ENCODE peak calls at places on chromosomes 13 and 19, in ten cellular contexts. One of them, this sample, is unnamed.

GRCh38 chr19:29680447-29680846 is 15.2 kb downstream of the PLEKHF1 start:
- DNase-seq in endothelial cell of umbilical vein: no peak
- DNase-seq in lung: no peak
- DNase-seq in uterus: no peak
- DNase-seq in cardiac muscle cell: no peak
- DNase-seq in PC-3: no peak
- DNase-seq in mucosa of descending colon: peak; percentile 78
- DNase-seq in tibial nerve: no peak
- DNase-seq in CD8-positive, alpha-beta memory T cell: peak; percentile 79
- DNase-seq in CD4-positive, alpha-beta memory T cell: peak; percentile 81
- DNase-seq in this sample: peak; percentile 75

GRCh38 chr13:79382545-79383275 is 23.3 kb downstream of the RBM26 start:
- DNase-seq in endothelial cell of umbilical vein: peak; percentile 35
- DNase-seq in lung: no peak
- DNase-seq in uterus: no peak
- DNase-seq in cardiac muscle cell: no peak
- DNase-seq in PC-3: peak; percentile 67
- DNase-seq in mucosa of descending colon: no peak
- DNase-seq in tibial nerve: no peak
- DNase-seq in CD8-positive, alpha-beta memory T cell: no peak
- DNase-seq in CD4-positive, alpha-beta memory T cell: no peak
- DNase-seq in this sample: no peak

GRCh38 chr19:50835785-50836542 is 2.6 kb upstream of the KLK15 start:
- DNase-seq in endothelial cell of umbilical vein: peak; percentile 72
- DNase-seq in lung: peak; percentile 64
- DNase-seq in uterus: no peak
- DNase-seq in cardiac muscle cell: peak; percentile 67
- DNase-seq in PC-3: peak; percentile 62
- DNase-seq in mucosa of descending colon: peak; percentile 95
- DNase-seq in tibial nerve: peak; percentile 54
- DNase-seq in CD8-positive, alpha-beta memory T cell: peak; percentile 42
- DNase-seq in CD4-positive, alpha-beta memory T cell: peak; percentile 43
- DNase-seq in this sample: peak; percentile 42

GRCh38 chr19:5121286-5122120 is 152.6 kb downstream of the KDM4B start:
- DNase-seq in endothelial cell of umbilical vein: no peak
- DNase-seq in lung: no peak
- DNase-seq in uterus: no peak
- DNase-seq in cardiac muscle cell: no peak
- DNase-seq in PC-3: no peak
- DNase-seq in mucosa of descending colon: no peak
- DNase-seq in tibial nerve: no peak
- DNase-seq in CD8-positive, alpha-beta memory T cell: no peak
- DNase-seq in CD4-positive, alpha-beta memory T cell: no peak
- DNase-seq in this sample: no peak

GRCh38 chr13:48801255-48801654 is 147.5 kb downstream of the CYSLTR2 start:
- DNase-seq in endothelial cell of umbilical vein: no peak
- DNase-seq in lung: no peak
- DNase-seq in uterus: no peak
- DNase-seq in cardiac muscle cell: no peak
- DNase-seq in PC-3: no peak
- DNase-seq in mucosa of descending colon: no peak
- DNase-seq in tibial nerve: no peak
- DNase-seq in CD8-positive, alpha-beta memory T cell: no peak
- DNase-seq in CD4-positive, alpha-beta memory T cell: no peak
- DNase-seq in this sample: no peak

GRCh38 chr13:114097893-114098688 is 34.3 kb downstream of the RASA3 start:
- DNase-seq in endothelial cell of umbilical vein: no peak
- DNase-seq in lung: no peak
- DNase-seq in uterus: peak; percentile 13
- DNase-seq in cardiac muscle cell: no peak
- DNase-seq in PC-3: no peak
- DNase-seq in mucosa of descending colon: peak; percentile 17
- DNase-seq in tibial nerve: no peak
- DNase-seq in CD8-positive, alpha-beta memory T cell: no peak
- DNase-seq in CD4-positive, alpha-beta memory T cell: no peak
- DNase-seq in this sample: peak; percentile 4

GRCh38 chr19:41708481-41708880 is at the start of gene CEACAM5:
- DNase-seq in endothelial cell of umbilical vein: no peak
- DNase-seq in lung: no peak
- DNase-seq in uterus: no peak
- DNase-seq in cardiac muscle cell: no peak
- DNase-seq in PC-3: no peak
- DNase-seq in mucosa of descending colon: peak; percentile 76
- DNase-seq in tibial nerve: no peak
- DNase-seq in CD8-positive, alpha-beta memory T cell: no peak
- DNase-seq in CD4-positive, alpha-beta memory T cell: no peak
- DNase-seq in this sample: no peak

GRCh38 chr13:30159446-30159839 is 147.9 kb downstream of the KATNAL1 start:
- DNase-seq in endothelial cell of umbilical vein: no peak
- DNase-seq in lung: no peak
- DNase-seq in uterus: no peak
- DNase-seq in cardiac muscle cell: peak; percentile 55
- DNase-seq in PC-3: peak; percentile 22
- DNase-seq in mucosa of descending colon: no peak
- DNase-seq in tibial nerve: no peak
- DNase-seq in CD8-positive, alpha-beta memory T cell: no peak
- DNase-seq in CD4-positive, alpha-beta memory T cell: no peak
- DNase-seq in this sample: no peak

GRCh38 chr13:104057851-104058250 is 991.6 kb upstream of the SLC10A2 start:
- DNase-seq in endothelial cell of umbilical vein: peak; percentile 10
- DNase-seq in lung: no peak
- DNase-seq in uterus: no peak
- DNase-seq in cardiac muscle cell: no peak
- DNase-seq in PC-3: peak; percentile 14
- DNase-seq in mucosa of descending colon: no peak
- DNase-seq in tibial nerve: no peak
- DNase-seq in CD8-positive, alpha-beta memory T cell: no peak
- DNase-seq in CD4-positive, alpha-beta memory T cell: no peak
- DNase-seq in this sample: no peak
- H3K9me3 ChIP-seq in endothelial cell of umbilical vein: no peaks in the 10 kb centered on the region
- H3K9me3 ChIP-seq in lung: no peaks in the 10 kb centered on the region
- H3K9me3 ChIP-seq in uterus: no peaks in the 10 kb centered on the region
- H3K9me3 ChIP-seq in cardiac muscle cell: no peaks in the 10 kb centered on the region
- H3K9me3 ChIP-seq in PC-3: no peaks in the 10 kb centered on the region
- H3K9me3 ChIP-seq in mucosa of descending colon: no peaks in the 10 kb centered on the region
- H3K9me3 ChIP-seq in tibial nerve: no peaks in the 10 kb centered on the region
- H3K9me3 ChIP-seq in CD8-positive, alpha-beta memory T cell: no peaks in the 10 kb centered on the region
- H3K9me3 ChIP-seq in CD4-positive, alpha-beta memory T cell: no peaks in the 10 kb centered on the region
- H3K9me3 ChIP-seq in this sample: no peaks in the 10 kb centered on the region

DNA sequence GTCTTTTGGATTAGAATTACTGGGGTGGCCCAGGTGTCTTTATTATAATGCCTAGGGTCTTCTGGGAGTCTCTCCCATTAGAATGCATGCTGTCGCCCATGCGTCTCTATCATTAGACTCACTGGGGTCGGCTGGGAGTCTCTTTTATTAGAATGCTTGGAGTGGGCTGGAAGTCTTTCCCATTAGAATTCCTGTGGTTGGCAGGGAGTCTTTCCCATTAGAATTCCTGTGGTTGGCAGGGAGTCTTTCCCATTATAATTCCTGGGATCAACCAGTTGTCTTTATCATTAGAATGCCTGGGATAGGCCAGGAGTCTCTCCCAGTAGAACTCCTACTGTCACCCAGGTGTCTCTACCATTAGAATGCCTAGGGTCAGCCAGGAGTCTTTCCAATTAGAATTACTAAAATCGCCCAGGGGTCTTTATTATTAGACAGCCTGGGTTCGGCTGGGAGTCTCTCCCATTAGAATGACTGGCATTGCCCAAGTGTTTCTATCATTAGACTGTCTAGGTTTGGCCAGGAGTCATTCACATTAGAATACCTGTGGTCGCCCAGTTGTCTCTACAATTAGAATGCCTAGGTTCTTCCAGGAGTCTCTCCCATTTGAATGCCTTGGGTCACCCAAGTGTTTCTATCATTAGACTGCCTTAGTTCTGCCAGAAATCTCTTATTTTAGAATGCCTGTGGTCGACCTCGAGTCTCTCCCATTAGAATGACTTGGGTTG is 1558.5 kb downstream of the UQCRFS1 start:
- DNase-seq in endothelial cell of umbilical vein: no peak
- DNase-seq in lung: no peak
- DNase-seq in uterus: no peak
- DNase-seq in cardiac muscle cell: no peak
- DNase-seq in PC-3: no peak
- DNase-seq in mucosa of descending colon: no peak
- DNase-seq in tibial nerve: no peak
- DNase-seq in CD8-positive, alpha-beta memory T cell: no peak
- DNase-seq in CD4-positive, alpha-beta memory T cell: no peak
- DNase-seq in this sample: no peak
- H3K9me3 ChIP-seq in endothelial cell of umbilical vein: no peaks in the 10 kb centered on the region
- H3K9me3 ChIP-seq in lung: peaks cover 25% of the 10 kb centered on the region
- H3K9me3 ChIP-seq in uterus: no peaks in the 10 kb centered on the region
- H3K9me3 ChIP-seq in cardiac muscle cell: no peaks in the 10 kb centered on the region
- H3K9me3 ChIP-seq in PC-3: no peaks in the 10 kb centered on the region
- H3K9me3 ChIP-seq in mucosa of descending colon: peaks cover 97% of the 10 kb centered on the region
- H3K9me3 ChIP-seq in tibial nerve: peaks cover 96% of the 10 kb centered on the region
- H3K9me3 ChIP-seq in CD8-positive, alpha-beta memory T cell: peaks cover 3% of the 10 kb centered on the region
- H3K9me3 ChIP-seq in CD4-positive, alpha-beta memory T cell: peaks cover 26% of the 10 kb centered on the region
- H3K9me3 ChIP-seq in this sample: peaks cover 4% of the 10 kb centered on the region

GRCh38 chr13:110197471-110197870 is 109.5 kb downstream of the COL4A1 start:
- DNase-seq in endothelial cell of umbilical vein: no peak
- DNase-seq in lung: no peak
- DNase-seq in uterus: no peak
- DNase-seq in cardiac muscle cell: no peak
- DNase-seq in PC-3: no peak
- DNase-seq in mucosa of descending colon: no peak
- DNase-seq in tibial nerve: no peak
- DNase-seq in CD8-positive, alpha-beta memory T cell: no peak
- DNase-seq in CD4-positive, alpha-beta memory T cell: no peak
- DNase-seq in this sample: no peak

GRCh38 chr13:110197041-110197440 is 109.9 kb downstream of the COL4A1 start:
- DNase-seq in endothelial cell of umbilical vein: no peak
- DNase-seq in lung: no peak
- DNase-seq in uterus: no peak
- DNase-seq in cardiac muscle cell: peak; percentile 81
- DNase-seq in PC-3: no peak
- DNase-seq in mucosa of descending colon: no peak
- DNase-seq in tibial nerve: no peak
- DNase-seq in CD8-positive, alpha-beta memory T cell: no peak
- DNase-seq in CD4-positive, alpha-beta memory T cell: no peak
- DNase-seq in this sample: no peak

GRCh38 chr13:110199046-110199831 is 107.7 kb downstream of the COL4A1 start:
- DNase-seq in endothelial cell of umbilical vein: no peak
- DNase-seq in lung: no peak
- DNase-seq in uterus: no peak
- DNase-seq in cardiac muscle cell: no peak
- DNase-seq in PC-3: no peak
- DNase-seq in mucosa of descending colon: no peak
- DNase-seq in tibial nerve: no peak
- DNase-seq in CD8-positive, alpha-beta memory T cell: no peak
- DNase-seq in CD4-positive, alpha-beta memory T cell: no peak
- DNase-seq in this sample: no peak

GRCh38 chr13:110201114-110201513 is 105.8 kb downstream of the COL4A1 start:
- DNase-seq in endothelial cell of umbilical vein: no peak
- DNase-seq in lung: no peak
- DNase-seq in uterus: no peak
- DNase-seq in cardiac muscle cell: no peak
- DNase-seq in PC-3: no peak
- DNase-seq in mucosa of descending colon: no peak
- DNase-seq in tibial nerve: no peak
- DNase-seq in CD8-positive, alpha-beta memory T cell: no peak
- DNase-seq in CD4-positive, alpha-beta memory T cell: no peak
- DNase-seq in this sample: no peak

DNA sequence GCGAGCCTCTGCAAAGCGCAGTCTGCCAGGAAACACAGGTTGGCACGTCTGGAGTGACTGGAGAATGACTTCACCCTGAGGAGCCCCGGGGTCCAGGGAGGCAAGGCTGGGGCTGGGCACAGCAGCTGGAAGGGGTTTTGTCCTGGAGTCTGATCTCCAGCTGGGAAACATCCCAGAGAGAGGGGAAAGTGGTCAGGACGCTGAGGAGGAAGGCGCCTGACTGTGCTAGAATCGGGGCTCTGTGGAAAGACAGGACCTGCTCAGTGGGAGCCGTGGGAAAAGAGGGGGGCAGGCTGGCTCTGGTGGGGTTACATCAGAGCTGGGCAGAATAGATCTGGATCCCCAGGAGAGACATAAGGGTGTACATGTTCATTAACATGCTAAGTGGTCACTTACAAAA is 106.7 kb downstream of the COL4A1 start:
- DNase-seq in endothelial cell of umbilical vein: no peak
- DNase-seq in lung: no peak
- DNase-seq in uterus: no peak
- DNase-seq in cardiac muscle cell: no peak
- DNase-seq in PC-3: no peak
- DNase-seq in mucosa of descending colon: no peak
- DNase-seq in tibial nerve: no peak
- DNase-seq in CD8-positive, alpha-beta memory T cell: no peak
- DNase-seq in CD4-positive, alpha-beta memory T cell: no peak
- DNase-seq in this sample: no peak
- H3K9me3 ChIP-seq in endothelial cell of umbilical vein: no peaks in the 10 kb centered on the region
- H3K9me3 ChIP-seq in lung: no peaks in the 10 kb centered on the region
- H3K9me3 ChIP-seq in uterus: no peaks in the 10 kb centered on the region
- H3K9me3 ChIP-seq in cardiac muscle cell: no peaks in the 10 kb centered on the region
- H3K9me3 ChIP-seq in PC-3: no peaks in the 10 kb centered on the region
- H3K9me3 ChIP-seq in mucosa of descending colon: no peaks in the 10 kb centered on the region
- H3K9me3 ChIP-seq in tibial nerve: no peaks in the 10 kb centered on the region
- H3K9me3 ChIP-seq in CD8-positive, alpha-beta memory T cell: no peaks in the 10 kb centered on the region
- H3K9me3 ChIP-seq in CD4-positive, alpha-beta memory T cell: no peaks in the 10 kb centered on the region
- H3K9me3 ChIP-seq in this sample: no peaks in the 10 kb centered on the region

GRCh38 chr19:20661150-20661819 is at the start of gene ZNF626:
- DNase-seq in endothelial cell of umbilical vein: peak; percentile 96
- DNase-seq in lung: peak; percentile 95
- DNase-seq in uterus: peak; percentile 98
- DNase-seq in cardiac muscle cell: peak; percentile 99
- DNase-seq in PC-3: peak; percentile 10
- DNase-seq in mucosa of descending colon: peak; percentile 88
- DNase-seq in tibial nerve: peak; percentile 100
- DNase-seq in CD8-positive, alpha-beta memory T cell: peak; percentile 89
- DNase-seq in CD4-positive, alpha-beta memory T cell: peak; percentile 91
- DNase-seq in this sample: peak; percentile 76

GRCh38 chr19:20660473-20660872 is 898 bp downstream of the ZNF626 start:
- DNase-seq in endothelial cell of umbilical vein: peak; percentile 20
- DNase-seq in lung: no peak
- DNase-seq in uterus: no peak
- DNase-seq in cardiac muscle cell: peak; percentile 1
- DNase-seq in PC-3: no peak
- DNase-seq in mucosa of descending colon: no peak
- DNase-seq in tibial nerve: no peak
- DNase-seq in CD8-positive, alpha-beta memory T cell: no peak
- DNase-seq in CD4-positive, alpha-beta memory T cell: no peak
- DNase-seq in this sample: no peak

GRCh38 chr19:20667281-20667680 is 5.9 kb upstream of the ZNF626 start:
- DNase-seq in endothelial cell of umbilical vein: no peak
- DNase-seq in lung: no peak
- DNase-seq in uterus: no peak
- DNase-seq in cardiac muscle cell: no peak
- DNase-seq in PC-3: no peak
- DNase-seq in mucosa of descending colon: no peak
- DNase-seq in tibial nerve: no peak
- DNase-seq in CD8-positive, alpha-beta memory T cell: no peak
- DNase-seq in CD4-positive, alpha-beta memory T cell: no peak
- DNase-seq in this sample: no peak

GRCh38 chr19:20662421-20663105 is 1.2 kb upstream of the ZNF626 start:
- DNase-seq in endothelial cell of umbilical vein: no peak
- DNase-seq in lung: no peak
- DNase-seq in uterus: no peak
- DNase-seq in cardiac muscle cell: no peak
- DNase-seq in PC-3: no peak
- DNase-seq in mucosa of descending colon: no peak
- DNase-seq in tibial nerve: no peak
- DNase-seq in CD8-positive, alpha-beta memory T cell: no peak
- DNase-seq in CD4-positive, alpha-beta memory T cell: no peak
- DNase-seq in this sample: no peak

DNA sequence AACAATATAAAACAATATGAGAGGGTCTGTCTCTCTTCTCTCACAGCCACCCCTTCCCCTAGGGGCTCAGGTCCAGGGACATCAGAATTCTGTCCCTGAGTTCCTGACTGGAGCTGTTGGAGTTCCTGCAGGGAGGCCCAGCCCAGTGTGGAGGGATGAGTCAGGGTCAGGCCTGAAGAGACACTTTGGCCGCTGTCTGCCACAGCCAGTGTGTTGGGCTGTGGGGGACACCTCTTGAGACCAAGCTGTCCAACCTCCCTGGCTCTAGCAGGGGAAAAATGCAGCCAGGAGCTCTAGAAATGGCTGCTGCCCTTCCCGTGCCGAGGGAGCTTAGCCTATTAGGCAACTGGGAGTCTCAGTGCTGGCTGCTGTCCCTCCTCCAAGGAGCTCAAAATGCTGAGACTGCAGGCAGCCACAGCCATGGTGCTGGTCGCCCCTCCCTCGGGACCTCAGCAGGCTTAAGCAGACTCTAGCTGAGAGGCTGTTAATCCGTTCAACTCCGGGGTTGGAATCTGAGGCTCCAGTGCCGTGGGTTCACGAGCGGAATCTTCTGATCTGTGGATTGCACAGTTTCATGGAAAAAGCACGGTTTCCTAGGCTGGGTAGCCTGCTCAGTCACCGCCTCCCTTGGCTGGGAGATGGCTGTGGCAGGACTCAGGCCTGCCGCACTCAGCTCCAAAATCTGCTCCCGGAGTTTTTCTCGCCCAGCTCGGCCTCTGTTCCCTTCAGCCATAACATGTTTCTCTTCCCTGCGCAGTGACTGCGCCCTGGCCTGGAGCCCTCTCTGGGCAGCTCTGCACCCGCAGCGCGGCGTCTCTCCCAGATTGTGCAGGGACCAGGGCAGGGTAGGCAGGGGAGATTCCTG is 3.8 kb upstream of the ZNF626 start:
- DNase-seq in endothelial cell of umbilical vein: no peak
- DNase-seq in lung: no peak
- DNase-seq in uterus: no peak
- DNase-seq in cardiac muscle cell: peak; percentile 57
- DNase-seq in PC-3: no peak
- DNase-seq in mucosa of descending colon: no peak
- DNase-seq in tibial nerve: no peak
- DNase-seq in CD8-positive, alpha-beta memory T cell: no peak
- DNase-seq in CD4-positive, alpha-beta memory T cell: no peak
- DNase-seq in this sample: no peak
- H3K9me3 ChIP-seq in endothelial cell of umbilical vein: no peaks in the 10 kb centered on the region
- H3K9me3 ChIP-seq in lung: peaks cover 13% of the 10 kb centered on the region
- H3K9me3 ChIP-seq in uterus: no peaks in the 10 kb centered on the region
- H3K9me3 ChIP-seq in cardiac muscle cell: no peaks in the 10 kb centered on the region
- H3K9me3 ChIP-seq in PC-3: no peaks in the 10 kb centered on the region
- H3K9me3 ChIP-seq in mucosa of descending colon: peaks cover 20% of the 10 kb centered on the region
- H3K9me3 ChIP-seq in tibial nerve: no peaks in the 10 kb centered on the region
- H3K9me3 ChIP-seq in CD8-positive, alpha-beta memory T cell: peaks cover 4% of the 10 kb centered on the region
- H3K9me3 ChIP-seq in CD4-positive, alpha-beta memory T cell: no peaks in the 10 kb centered on the region
- H3K9me3 ChIP-seq in this sample: no peaks in the 10 kb centered on the region